ENCODE peak calls at places on chromosomes 3 and 15, in four cellular contexts. E is IMR-90, K is mesendoderm, M is mesenchymal stem cell. A is an unnamed sample.

GRCh38 chr3:129688310-129688895 is 81.9 kb upstream of the PLXND1 start:
- DNase-seq in E (peak), K (peak), M (peak), A (no peak)

GRCh38 chr3:183278479-183279088 is 25.5 kb downstream of the B3GNT5 start:
- DNase-seq in E (no peak), K (no peak), M (no peak), A (no peak)

GRCh38 chr15:83446904-83447708 is at the start of gene SH3GL3:
- DNase-seq in E (peak), K (peak), M (peak), A (peak)

GRCh38 chr15:37824717-37825382 is 109.6 kb upstream of the TMCO5A start:
- DNase-seq in E (peak), K (peak), M (peak), A (peak)

GRCh38 chr3:101780661-101781060 is 1.6 kb downstream of the NXPE3 start:
- DNase-seq in E (peak), K (peak), M (peak), A (no peak)

GRCh38 chr3:110419096-110419495 is 652.5 kb upstream of the NECTIN3 start:
- DNase-seq in E (no peak), K (peak), M (peak), A (no peak)

GRCh38 chr3:178451799-178452198 is 84.4 kb upstream of the KCNMB2 start:
- DNase-seq in E (no peak), K (peak), M (no peak), A (no peak)

GRCh38 chr3:171226794-171227193 is 200.3 kb upstream of the SLC2A2 start:
- DNase-seq in E (no peak), K (no peak), M (no peak), A (no peak)

GRCh38 chr15:69855601-69856000 is 242.1 kb downstream of the TLE3 start:
- DNase-seq in E (no peak), K (no peak), M (peak), A (no peak)

GRCh38 chr3:63817209-63817608 is 1.9 kb upstream of the C3orf49 start:
- DNase-seq in E (no peak), K (no peak), M (no peak), A (no peak)

GRCh38 chr3:197460002-197460401 is 95.8 kb downstream of the BDH1 start:
- DNase-seq in E (no peak), K (no peak), M (no peak), A (no peak)

GRCh38 chr3:185929192-185930151 is 8.3 kb downstream of the TRA2B start:
- DNase-seq in E (peak), K (peak), M (peak), A (peak)

GRCh38 chr15:90592144-90592887 is 62.6 kb downstream of the CRTC3 start:
- DNase-seq in E (peak), K (no peak), M (peak), A (peak)

GRCh38 chr15:40330368-40330836 is 6.9 kb downstream of the INAFM2 start:
- DNase-seq in E (peak), K (no peak), M (peak), A (no peak)

GRCh38 chr15:63218114-63218808 is 28.9 kb downstream of the RAB8B start:
- DNase-seq in E (peak), K (peak), M (peak), A (peak)

GRCh38 chr3:54967586-54968244 is 39.9 kb upstream of the LRTM1 start:
- DNase-seq in E (peak), K (no peak), M (peak), A (peak)

GRCh38 chr15:25451501-25451900 is 12.7 kb upstream of the UBE3A start:
- DNase-seq in E (no peak), K (no peak), M (no peak), A (no peak)

GRCh38 chr3:142651711-142652110 is 55.5 kb downstream of the PLS1 start:
- DNase-seq in E (no peak), K (no peak), M (no peak), A (no peak)

GRCh38 chr15:31031471-31032064 is 40.1 kb upstream of the MTMR10 start:
- DNase-seq in E (peak), K (no peak), M (peak), A (no peak)

GRCh38 chr3:142117052-142117451 is 32.3 kb downstream of the TFDP2 start:
- DNase-seq in E (peak), K (peak), M (no peak), A (no peak)

GRCh38 chr3:52349611-52350395 is 33.7 kb downstream of the DNAH1 start:
- DNase-seq in E (no peak), K (no peak), M (no peak), A (no peak)

GRCh38 chr3:95097493-95097892 is 1034.6 kb downstream of the NSUN3 start:
- DNase-seq in E (no peak), K (no peak), M (no peak), A (no peak)

GRCh38 chr15:47674576-47675232 is 42.6 kb upstream of the SEMA6D start:
- DNase-seq in E (no peak), K (peak), M (no peak), A (no peak)

GRCh38 chr15:48946088-48946839 is 17.5 kb downstream of the SHC4 start:
- DNase-seq in E (peak), K (peak), M (peak), A (peak)

GRCh38 chr3:150081084-150081483 is 110.4 kb upstream of the PFN2 start:
- DNase-seq in E (peak), K (no peak), M (peak), A (no peak)

GRCh38 chr15:101045835-101046691 is 126.9 kb downstream of the LRRK1 start:
- DNase-seq in E (no peak), K (no peak), M (no peak), A (no peak)

GRCh38 chr15:43225201-43225949 is 4.6 kb upstream of the EPB42 start:
- DNase-seq in E (peak), K (peak), M (peak), A (peak)

GRCh38 chr3:169871129-169871886 is 1.6 kb upstream of the LRRC31 start:
- DNase-seq in E (no peak), K (no peak), M (no peak), A (no peak)

GRCh38 chr3:36650271-36650671 is 114.1 kb downstream of the DCLK3 start:
- DNase-seq in E (peak), K (no peak), M (peak), A (no peak)

GRCh38 chr15:48358681-48359152 is 27.5 kb downstream of the DUT start:
- DNase-seq in E (peak), K (no peak), M (peak), A (no peak)

GRCh38 chr3:13021934-13022265 is 51.3 kb downstream of the IQSEC1 start:
- DNase-seq in E (no peak), K (no peak), M (no peak), A (no peak)

GRCh38 chr15:78811124-78811824 is at the start of gene ADAMTS7:
- DNase-seq in E (peak), K (peak), M (peak), A (no peak)

GRCh38 chr3:6097021-6097420 is 763.9 kb upstream of the GRM7 start:
- DNase-seq in E (no peak), K (no peak), M (peak), A (no peak)

GRCh38 chr3:184710870-184711365 is 946 bp downstream of the MAGEF1 start:
- DNase-seq in E (no peak), K (no peak), M (peak), A (peak)

GRCh38 chr3:36496734-36497133 is 116.4 kb downstream of the STAC start:
- DNase-seq in E (no peak), K (no peak), M (peak), A (peak)

GRCh38 chr3:113626513-113627371 is 69.7 kb downstream of the USF3 start:
- DNase-seq in E (peak), K (peak), M (peak), A (peak)

GRCh38 chr3:55523471-55523870 is 36.4 kb upstream of the WNT5A start:
- DNase-seq in E (no peak), K (no peak), M (no peak), A (no peak)

GRCh38 chr3:90184861-90185260 is 1077.4 kb downstream of the EPHA3 start:
- DNase-seq in E (peak), K (peak), M (peak), A (peak)

GRCh38 chr3:156233875-156234274 is 113.5 kb downstream of the KCNAB1 start:
- DNase-seq in E (peak), K (peak), M (no peak), A (peak)

GRCh38 chr3:42670051-42670576 is 15.2 kb upstream of the KLHL40 start:
- DNase-seq in E (no peak), K (no peak), M (no peak), A (no peak)

GRCh38 chr3:42674151-42674550 is 11.2 kb upstream of the KLHL40 start:
- DNase-seq in E (no peak), K (no peak), M (no peak), A (no peak)

GRCh38 chr3:42670670-42671069 is 14.7 kb upstream of the KLHL40 start:
- DNase-seq in E (no peak), K (no peak), M (no peak), A (no peak)

GRCh38 chr3:42673082-42673481 is 12.3 kb upstream of the KLHL40 start:
- DNase-seq in E (no peak), K (no peak), M (no peak), A (no peak)

DNA sequence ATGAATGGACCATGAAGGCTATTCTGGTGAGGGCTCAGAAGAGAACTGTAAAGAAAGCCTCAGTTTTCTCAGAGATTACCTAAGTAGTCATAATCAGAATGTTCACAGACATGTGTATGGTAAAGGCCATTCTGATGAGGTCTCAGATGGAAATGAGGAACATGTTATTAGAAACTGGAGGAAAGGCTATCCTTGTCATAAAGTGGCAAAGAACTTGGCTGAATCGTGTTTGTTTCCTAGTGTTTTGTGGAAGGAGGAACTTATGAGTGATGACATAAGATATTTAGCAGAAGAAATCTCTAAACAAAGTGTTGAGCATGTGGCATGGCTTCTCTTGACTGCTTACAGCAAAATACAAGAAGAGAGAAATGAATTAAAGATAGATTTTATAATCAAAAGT is 12.8 kb upstream of the KLHL40 start:
- DNase-seq in E (no peak), K (no peak), M (no peak), A (no peak)
- H3K4me3 ChIP-seq in E (no peak), K (no peak), M (no peak), A (no peak)

DNA sequence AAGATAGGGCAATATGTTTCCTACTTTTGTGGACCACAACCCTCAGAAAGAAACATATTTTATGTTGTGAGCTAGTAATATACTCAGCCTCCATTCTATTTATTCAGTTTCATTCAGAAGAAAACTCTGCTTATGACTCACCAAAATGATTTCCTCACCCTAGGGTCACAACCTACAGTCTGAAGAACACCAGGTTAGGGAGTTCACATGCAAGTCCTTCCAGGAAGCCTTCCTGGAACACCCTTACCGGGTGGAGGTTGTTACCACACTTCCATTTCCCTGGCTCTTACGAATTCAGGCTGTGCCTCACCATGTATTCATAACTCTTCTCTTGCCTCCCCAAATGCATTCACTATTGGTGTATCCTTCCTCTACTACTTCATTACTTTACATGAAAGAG is 228.0 kb upstream of the ADAMTS9 start:
- DNase-seq in E (peak), K (no peak), M (peak), A (no peak)
- H3K4ac ChIP-seq in E (no peak), K (no peak), M (no peak), A (no peak)

GRCh38 chr3:134836921-134837320 is 41.9 kb downstream of the EPHB1 start:
- DNase-seq in E (no peak), K (no peak), M (no peak), A (no peak)

GRCh38 chr3:134839422-134839821 is 44.4 kb downstream of the EPHB1 start:
- DNase-seq in E (no peak), K (no peak), M (no peak), A (no peak)

GRCh38 chr3:134840459-134840858 is 45.4 kb downstream of the EPHB1 start:
- DNase-seq in E (no peak), K (no peak), M (no peak), A (no peak)

GRCh38 chr3:134838599-134838998 is 43.5 kb downstream of the EPHB1 start:
- DNase-seq in E (no peak), K (peak), M (no peak), A (no peak)

GRCh38 chr3:134839990-134840389 is 44.9 kb downstream of the EPHB1 start:
- DNase-seq in E (no peak), K (no peak), M (no peak), A (no peak)
- H3K4me3 ChIP-seq in E (no peak), K (no peak), M (no peak), A (no peak)

GRCh38 chr15:92843326-92843725 is 56.8 kb upstream of the CHD2 start:
- DNase-seq in E (no peak), K (no peak), M (no peak), A (no peak)

GRCh38 chr15:92840149-92840548 is 60.0 kb upstream of the CHD2 start:
- DNase-seq in E (no peak), K (peak), M (no peak), A (peak)

GRCh38 chr15:92845109-92845508 is 55.0 kb upstream of the CHD2 start:
- DNase-seq in E (peak), K (no peak), M (peak), A (peak)

GRCh38 chr15:92843819-92844218 is 56.3 kb upstream of the CHD2 start:
- DNase-seq in E (no peak), K (no peak), M (no peak), A (no peak)

DNA sequence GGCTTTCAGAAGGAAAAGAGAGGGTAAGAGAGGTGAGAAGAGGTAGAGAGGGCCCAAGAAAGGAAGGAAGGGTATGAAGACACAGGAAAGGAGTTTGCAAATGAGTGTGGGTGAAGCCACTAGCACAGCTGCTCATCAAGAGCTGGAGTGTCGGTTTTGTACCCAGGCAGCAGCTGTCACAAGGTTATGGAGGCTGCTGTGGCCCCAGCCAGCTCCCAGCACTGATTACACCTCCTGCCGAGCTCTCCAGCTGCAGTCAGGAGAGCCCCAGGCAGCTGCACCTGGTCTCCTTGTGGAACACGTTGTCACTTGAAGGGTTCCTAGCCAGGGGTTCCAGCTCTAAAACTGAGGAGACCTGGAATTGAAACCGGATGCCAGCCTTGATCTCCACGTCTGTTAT is 60.4 kb upstream of the CHD2 start:
- DNase-seq in E (no peak), K (no peak), M (no peak), A (peak)
- H3K4ac ChIP-seq in E (no peak), K (no peak), M (no peak), A (no peak)

DNA sequence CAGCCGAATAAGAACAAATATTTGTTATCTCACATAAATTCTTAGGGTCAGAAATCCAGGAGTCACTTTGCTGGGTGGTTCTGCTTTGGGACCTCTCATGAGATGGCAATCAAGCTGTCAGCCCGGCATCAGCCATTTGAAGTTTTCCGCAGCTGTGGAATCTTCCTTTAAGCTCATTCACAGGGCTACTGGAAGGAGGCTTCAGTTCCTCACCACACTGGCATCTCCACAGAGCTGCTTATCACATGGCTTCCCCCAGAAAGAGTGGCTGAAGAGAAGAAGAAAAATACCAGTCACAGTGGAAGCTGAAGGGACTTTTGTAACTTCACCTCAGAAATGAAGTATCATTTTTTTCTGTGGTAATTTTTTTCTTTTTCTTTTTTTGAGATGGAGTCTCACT is 267.7 kb downstream of the CHL1 start:
- DNase-seq in E (no peak), K (peak), M (no peak), A (no peak)
- H3K4me3 ChIP-seq in E (no peak), K (no peak), M (no peak), A (no peak)

GRCh38 chr3:137438561-137438960 is 325.6 kb upstream of the SOX14 start:
- DNase-seq in E (no peak), K (no peak), M (no peak), A (no peak)
- H3K4ac ChIP-seq in E (no peak), K (no peak), M (no peak), A (no peak)

GRCh38 chr15:96582473-96582872 is 252.0 kb downstream of the NR2F2 start:
- DNase-seq in E (no peak), K (no peak), M (no peak), A (no peak)

GRCh38 chr15:96586901-96587300 is 256.4 kb downstream of the NR2F2 start:
- DNase-seq in E (no peak), K (no peak), M (no peak), A (no peak)

GRCh38 chr15:96578393-96578792 is 247.9 kb downstream of the NR2F2 start:
- DNase-seq in E (no peak), K (no peak), M (no peak), A (no peak)

GRCh38 chr15:96585634-96586386 is 255.3 kb downstream of the NR2F2 start:
- DNase-seq in E (peak), K (peak), M (no peak), A (no peak)

GRCh38 chr15:96583671-96584070 is 253.2 kb downstream of the NR2F2 start:
- DNase-seq in E (no peak), K (no peak), M (no peak), A (no peak)
- H3K4me3 ChIP-seq in E (no peak), K (no peak), M (no peak), A (no peak)